ENCODE peak calls at places on chromosomes 6 and 20, in five cellular contexts. Z is ovary, D is vagina, W is A549, U is breast epithelium. V is an unnamed sample.

GRCh38 chr6:129748212-129748900 is 38.4 kb upstream of the ARHGAP18 start:
- DNase-seq in Z (no peak), D (no peak), W (no peak), U (peak; percentile 39), V (no peak)

GRCh38 chr6:27139753-27140522 is 107.6 kb upstream of the PRSS16 start:
- DNase-seq in Z (no peak), D (no peak), W (peak; percentile 48), U (no peak), V (no peak)

GRCh38 chr6:121559611-121560269 is 124.3 kb downstream of the GJA1 start:
- DNase-seq in Z (no peak), D (no peak), W (no peak), U (no peak), V (no peak)

GRCh38 chr20:11676618-11677289 is 240.9 kb upstream of the BTBD3 start:
- DNase-seq in Z (no peak), D (no peak), W (peak; percentile 65), U (no peak), V (peak; percentile 50)

GRCh38 chr6:6057442-6058053 is 50.8 kb upstream of the NRN1 start:
- DNase-seq in Z (no peak), D (no peak), W (peak; percentile 50), U (no peak), V (no peak)

GRCh38 chr20:50369225-50370035 is 140.8 kb upstream of the PTPN1 start:
- DNase-seq in Z (peak; percentile 42), D (no peak), W (no peak), U (no peak), V (no peak)

GRCh38 chr6:13006578-13007300 is 290.2 kb downstream of the PHACTR1 start:
- DNase-seq in Z (no peak), D (no peak), W (no peak), U (no peak), V (peak; percentile 42)

GRCh38 chr6:32148289-32148688 is 3.5 kb downstream of the PRRT1 start:
- DNase-seq in Z (no peak), D (no peak), W (no peak), U (no peak), V (no peak)

GRCh38 chr6:160791981-160792418 is 90.0 kb downstream of the PLG start:
- DNase-seq in Z (no peak), D (no peak), W (peak; percentile 23), U (no peak), V (no peak)

DNA sequence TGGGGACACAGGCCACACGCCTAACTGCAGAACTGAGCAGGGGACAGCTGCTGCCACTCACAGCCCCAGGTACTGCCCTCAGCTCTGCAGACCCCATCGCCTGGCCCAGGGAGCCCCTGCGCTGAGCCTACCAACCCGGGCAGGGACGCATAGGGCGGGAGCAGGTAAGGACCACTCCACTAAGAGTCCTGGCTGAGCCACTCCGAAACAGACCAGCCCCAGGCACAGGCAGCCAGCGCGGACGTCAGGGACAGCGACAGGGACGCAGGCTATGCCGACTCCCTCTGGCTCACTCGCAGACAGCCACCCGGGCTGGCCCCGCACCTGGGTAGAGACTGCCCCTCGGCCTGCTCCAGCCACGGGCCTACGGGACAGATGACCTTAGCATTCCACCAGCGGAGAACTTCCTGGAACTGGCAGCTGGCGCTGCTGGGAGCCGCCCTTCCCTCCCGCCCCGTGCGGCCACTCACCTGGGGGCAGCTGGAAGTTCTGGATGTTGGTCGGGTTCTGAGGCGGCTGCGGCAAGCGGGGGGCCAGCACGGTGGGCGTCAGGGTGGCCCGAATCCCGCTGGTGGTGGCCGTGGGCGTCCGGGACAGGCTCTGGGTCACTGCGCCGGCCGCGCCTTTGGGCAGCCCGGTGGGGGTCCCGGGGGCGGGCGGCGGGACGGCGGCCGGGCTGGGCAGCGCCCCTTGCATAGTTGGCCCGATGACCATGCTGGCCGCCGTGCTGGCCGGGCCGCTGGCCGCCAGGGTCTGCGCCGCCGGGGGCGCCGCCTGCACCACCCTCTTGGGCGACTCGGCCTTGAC is 1.5 kb downstream of the TAF4 start:
- DNase-seq in Z (peak; percentile 51), D (no peak), W (no peak), U (peak; percentile 27), V (no peak)
- TF ChIP-seq POLR2A in Z (no peak), D (no peak), W (no peak), U (no peak), V (no peak)

GRCh38 chr6:38640216-38640909 is 634 bp upstream of the BTBD9 start:
- DNase-seq in Z (peak; percentile 39), D (no peak), W (no peak), U (no peak), V (no peak)
- TF ChIP-seq POLR2A in Z (no peak), D (no peak), W (no peak), U (no peak), V (peak; percentile 32)

GRCh38 chr20:4087923-4088322 is 72.6 kb upstream of the RNF24 start:
- DNase-seq in Z (no peak), D (no peak), W (no peak), U (no peak), V (no peak)

GRCh38 chr20:4090756-4091331 is 75.5 kb upstream of the RNF24 start:
- DNase-seq in Z (no peak), D (no peak), W (peak; percentile 51), U (peak; percentile 11), V (no peak)

GRCh38 chr20:4088766-4089165 is 73.4 kb upstream of the RNF24 start:
- DNase-seq in Z (no peak), D (no peak), W (no peak), U (peak; percentile 7), V (no peak)

GRCh38 chr20:4092136-4092479 is 76.8 kb upstream of the RNF24 start:
- DNase-seq in Z (no peak), D (no peak), W (no peak), U (peak; percentile 12), V (no peak)

GRCh38 chr20:4091332-4092135 is 76.2 kb upstream of the RNF24 start:
- DNase-seq in Z (peak; percentile 59), D (no peak), W (peak; percentile 69), U (peak; percentile 44), V (no peak)
- TF ChIP-seq POLR2A in Z (no peak), D (no peak), W (no peak), U (no peak), V (no peak)

DNA sequence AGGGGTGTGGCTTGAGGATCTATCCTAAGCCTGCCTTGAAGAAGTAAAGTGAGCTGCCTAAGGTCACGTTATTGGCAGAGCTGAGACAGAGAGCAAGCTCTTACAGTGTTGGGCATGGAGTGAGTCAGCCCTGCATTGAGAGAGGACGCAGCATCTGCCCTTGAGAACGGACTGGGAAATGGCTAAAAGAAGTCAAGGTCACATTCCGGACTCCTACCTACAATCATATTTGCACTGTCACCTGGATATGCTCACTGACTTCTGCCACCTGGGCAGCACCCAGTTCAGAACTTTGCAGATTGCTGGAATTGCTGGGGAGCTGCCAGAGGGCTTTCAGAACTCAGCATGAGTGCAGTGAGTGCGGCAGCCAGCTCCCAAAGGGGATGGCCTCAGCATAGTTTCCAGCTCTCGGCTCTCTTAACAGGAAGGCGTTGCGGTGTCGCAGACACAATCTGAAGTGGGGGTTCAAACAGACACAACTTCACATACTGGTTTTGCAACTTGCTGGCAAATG is 199.3 kb upstream of the SGK1 start:
- DNase-seq in Z (peak; percentile 67), D (no peak), W (peak; percentile 83), U (peak; percentile 72), V (peak; percentile 41)
- TF ChIP-seq POLR2A in Z (no peak), D (no peak), W (no peak), U (no peak), V (no peak)

GRCh38 chr20:3312940-3313656 is 74.1 kb upstream of the SLC4A11 start:
- DNase-seq in Z (no peak), D (no peak), W (peak; percentile 70), U (peak; percentile 70), V (no peak)
- TF ChIP-seq POLR2A in Z (no peak), D (no peak), W (no peak), U (no peak), V (no peak)